ENCODE peak calls at places on chromosomes 5 and 9, in six cellular contexts. One of them, this sample, is unnamed.

GRCh38 chr5:115816226-115817042 is at the start of gene CDO1:
- DNase-seq in endothelial cell of umbilical vein: peak; percentile 53
- DNase-seq in K562: no peak
- DNase-seq in HepG2: no peak
- DNase-seq in A549: no peak
- DNase-seq in GM12878: no peak
- DNase-seq in this sample: no peak

GRCh38 chr5:57768771-57769170 is 286.2 kb upstream of the ACTBL2 start:
- DNase-seq in HepG2: no peak
- DNase-seq in GM12878: no peak
- DNase-seq in A549: no peak
- DNase-seq in endothelial cell of umbilical vein: no peak
- DNase-seq in K562: no peak
- DNase-seq in this sample: no peak

GRCh38 chr9:89370593-89370992 is 52.3 kb downstream of the SECISBP2 start:
- DNase-seq in GM12878: no peak
- DNase-seq in endothelial cell of umbilical vein: no peak
- DNase-seq in K562: no peak
- DNase-seq in A549: no peak
- DNase-seq in HepG2: no peak
- DNase-seq in this sample: no peak

GRCh38 chr9:121277518-121278275 is 9.7 kb downstream of the GSN start:
- DNase-seq in GM12878: no peak
- DNase-seq in K562: no peak
- DNase-seq in A549: no peak
- DNase-seq in HepG2: no peak
- DNase-seq in endothelial cell of umbilical vein: no peak
- DNase-seq in this sample: no peak

GRCh38 chr5:149129181-149129580 is 12.1 kb upstream of the ABLIM3 start:
- DNase-seq in K562: no peak
- DNase-seq in GM12878: no peak
- DNase-seq in A549: no peak
- DNase-seq in endothelial cell of umbilical vein: no peak
- DNase-seq in HepG2: no peak
- DNase-seq in this sample: no peak

GRCh38 chr9:78918976-78919375 is 622.1 kb downstream of the PSAT1 start:
- DNase-seq in HepG2: no peak
- DNase-seq in endothelial cell of umbilical vein: no peak
- DNase-seq in A549: no peak
- DNase-seq in GM12878: no peak
- DNase-seq in K562: no peak
- DNase-seq in this sample: no peak

GRCh38 chr5:154646841-154647759 is 108.1 kb upstream of the LARP1 start:
- DNase-seq in HepG2: peak; percentile 83
- DNase-seq in endothelial cell of umbilical vein: peak; percentile 19
- DNase-seq in K562: peak; percentile 70
- DNase-seq in A549: no peak
- DNase-seq in GM12878: no peak
- DNase-seq in this sample: no peak

GRCh38 chr9:112233769-112234168 is 58.7 kb upstream of the SUSD1 start:
- DNase-seq in endothelial cell of umbilical vein: no peak
- DNase-seq in GM12878: no peak
- DNase-seq in HepG2: peak; percentile 18
- DNase-seq in A549: peak; percentile 21
- DNase-seq in K562: no peak
- DNase-seq in this sample: peak; percentile 2

GRCh38 chr9:34577635-34578240 is 11.8 kb downstream of the CNTFR start:
- DNase-seq in GM12878: no peak
- DNase-seq in K562: peak; percentile 32
- DNase-seq in endothelial cell of umbilical vein: no peak
- DNase-seq in HepG2: no peak
- DNase-seq in A549: no peak
- DNase-seq in this sample: no peak

GRCh38 chr9:137438591-137439157 is 2.5 kb downstream of the ENTPD8 start:
- DNase-seq in endothelial cell of umbilical vein: no peak
- DNase-seq in K562: no peak
- DNase-seq in HepG2: no peak
- DNase-seq in GM12878: no peak
- DNase-seq in A549: no peak
- DNase-seq in this sample: no peak

GRCh38 chr5:172118891-172119290 is 69.1 kb downstream of the STK10 start:
- DNase-seq in HepG2: no peak
- DNase-seq in A549: no peak
- DNase-seq in endothelial cell of umbilical vein: no peak
- DNase-seq in K562: no peak
- DNase-seq in GM12878: no peak
- DNase-seq in this sample: no peak

GRCh38 chr9:97041898-97042297 is 3.0 kb upstream of the CTSV start:
- DNase-seq in K562: no peak
- DNase-seq in A549: no peak
- DNase-seq in endothelial cell of umbilical vein: no peak
- DNase-seq in HepG2: no peak
- DNase-seq in GM12878: no peak
- DNase-seq in this sample: peak; percentile 19

GRCh38 chr5:56812110-56812509 is 3.2 kb upstream of the MAP3K1 start:
- DNase-seq in K562: peak; percentile 69
- DNase-seq in GM12878: no peak
- DNase-seq in HepG2: no peak
- DNase-seq in endothelial cell of umbilical vein: no peak
- DNase-seq in A549: peak; percentile 26
- DNase-seq in this sample: peak; percentile 76

GRCh38 chr9:19998823-19999455 is 210.1 kb upstream of the SLC24A2 start:
- DNase-seq in endothelial cell of umbilical vein: no peak
- DNase-seq in A549: no peak
- DNase-seq in GM12878: peak; percentile 39
- DNase-seq in K562: no peak
- DNase-seq in HepG2: no peak
- DNase-seq in this sample: no peak

GRCh38 chr5:142529626-142530278 is 156.1 kb downstream of the FGF1 start:
- DNase-seq in HepG2: peak; percentile 59
- DNase-seq in endothelial cell of umbilical vein: peak; percentile 72
- DNase-seq in A549: peak; percentile 50
- DNase-seq in K562: no peak
- DNase-seq in GM12878: no peak
- DNase-seq in this sample: no peak

GRCh38 chr9:133584559-133585476 is 24.4 kb downstream of the FAM163B start:
- DNase-seq in endothelial cell of umbilical vein: no peak
- DNase-seq in A549: no peak
- DNase-seq in HepG2: no peak
- DNase-seq in K562: no peak
- DNase-seq in GM12878: no peak
- DNase-seq in this sample: peak; percentile 58

GRCh38 chr5:41156739-41157138 is 56.6 kb downstream of the C6 start:
- DNase-seq in GM12878: no peak
- DNase-seq in K562: no peak
- DNase-seq in endothelial cell of umbilical vein: no peak
- DNase-seq in HepG2: no peak
- DNase-seq in A549: peak; percentile 19
- DNase-seq in this sample: no peak

GRCh38 chr9:134043531-134043988 is 18.3 kb downstream of the BRD3OS start:
- DNase-seq in GM12878: no peak
- DNase-seq in endothelial cell of umbilical vein: no peak
- DNase-seq in HepG2: no peak
- DNase-seq in K562: no peak
- DNase-seq in A549: no peak
- DNase-seq in this sample: peak; percentile 53

GRCh38 chr9:84300271-84300670 is 40.3 kb downstream of the SLC28A3 start:
- DNase-seq in GM12878: no peak
- DNase-seq in endothelial cell of umbilical vein: no peak
- DNase-seq in A549: no peak
- DNase-seq in K562: no peak
- DNase-seq in HepG2: no peak
- DNase-seq in this sample: no peak

GRCh38 chr9:84297162-84297821 is 43.3 kb downstream of the SLC28A3 start:
- DNase-seq in HepG2: no peak
- DNase-seq in GM12878: no peak
- DNase-seq in K562: no peak
- DNase-seq in endothelial cell of umbilical vein: no peak
- DNase-seq in A549: no peak
- DNase-seq in this sample: no peak

GRCh38 chr9:84293001-84293798 is 47.4 kb downstream of the SLC28A3 start:
- DNase-seq in A549: no peak
- DNase-seq in HepG2: no peak
- DNase-seq in GM12878: peak; percentile 67
- DNase-seq in K562: no peak
- DNase-seq in endothelial cell of umbilical vein: no peak
- DNase-seq in this sample: peak; percentile 64

GRCh38 chr9:84294551-84294950 is 46.0 kb downstream of the SLC28A3 start:
- DNase-seq in K562: peak; percentile 7
- DNase-seq in GM12878: no peak
- DNase-seq in endothelial cell of umbilical vein: no peak
- DNase-seq in A549: peak; percentile 5
- DNase-seq in HepG2: no peak
- DNase-seq in this sample: no peak

DNA sequence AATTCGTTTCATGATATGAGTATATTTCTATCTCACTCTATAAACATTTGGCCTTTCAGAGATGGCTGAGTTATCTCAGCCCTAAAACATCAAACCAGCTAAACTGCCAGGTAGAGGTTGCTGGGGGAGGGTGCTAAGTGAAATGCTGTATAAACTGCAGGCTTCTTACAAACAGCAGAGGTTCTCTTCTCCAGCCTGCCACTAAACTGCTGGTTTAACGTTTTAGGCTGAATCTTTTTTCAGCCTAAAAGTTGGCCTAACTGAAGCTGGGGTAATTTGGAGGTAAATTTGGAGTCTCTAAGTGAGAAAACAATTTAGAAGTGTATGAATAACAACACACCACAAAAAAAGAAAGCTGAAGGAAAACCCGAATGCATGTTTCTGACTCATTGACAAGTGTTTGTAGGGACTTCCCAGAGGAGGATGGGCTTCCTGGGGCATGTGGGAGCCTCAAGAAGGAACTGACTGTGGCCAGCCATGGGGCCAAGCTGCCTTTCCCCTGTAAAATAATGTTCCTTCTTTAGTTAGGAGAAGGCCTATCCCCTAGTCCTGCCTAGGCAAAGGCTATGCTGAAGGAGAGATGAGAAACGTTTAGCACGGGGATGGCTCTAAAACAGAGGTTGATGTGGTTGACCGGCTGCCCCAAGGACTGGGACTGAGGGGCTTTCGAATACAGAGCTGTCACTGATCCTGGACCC is 44.3 kb downstream of the SLC28A3 start:
- DNase-seq in GM12878: peak; percentile 66
- DNase-seq in endothelial cell of umbilical vein: no peak
- DNase-seq in HepG2: no peak
- DNase-seq in A549: peak; percentile 15
- DNase-seq in K562: no peak
- DNase-seq in this sample: peak; percentile 46
- TF ChIP-seq MAX in GM12878: no peak
- TF ChIP-seq MAX in endothelial cell of umbilical vein: no peak
- TF ChIP-seq MAX in HepG2: no peak
- TF ChIP-seq MAX in A549: peak; percentile 13
- TF ChIP-seq MAX in K562: no peak
- TF ChIP-seq MAX in this sample: no peak

DNA sequence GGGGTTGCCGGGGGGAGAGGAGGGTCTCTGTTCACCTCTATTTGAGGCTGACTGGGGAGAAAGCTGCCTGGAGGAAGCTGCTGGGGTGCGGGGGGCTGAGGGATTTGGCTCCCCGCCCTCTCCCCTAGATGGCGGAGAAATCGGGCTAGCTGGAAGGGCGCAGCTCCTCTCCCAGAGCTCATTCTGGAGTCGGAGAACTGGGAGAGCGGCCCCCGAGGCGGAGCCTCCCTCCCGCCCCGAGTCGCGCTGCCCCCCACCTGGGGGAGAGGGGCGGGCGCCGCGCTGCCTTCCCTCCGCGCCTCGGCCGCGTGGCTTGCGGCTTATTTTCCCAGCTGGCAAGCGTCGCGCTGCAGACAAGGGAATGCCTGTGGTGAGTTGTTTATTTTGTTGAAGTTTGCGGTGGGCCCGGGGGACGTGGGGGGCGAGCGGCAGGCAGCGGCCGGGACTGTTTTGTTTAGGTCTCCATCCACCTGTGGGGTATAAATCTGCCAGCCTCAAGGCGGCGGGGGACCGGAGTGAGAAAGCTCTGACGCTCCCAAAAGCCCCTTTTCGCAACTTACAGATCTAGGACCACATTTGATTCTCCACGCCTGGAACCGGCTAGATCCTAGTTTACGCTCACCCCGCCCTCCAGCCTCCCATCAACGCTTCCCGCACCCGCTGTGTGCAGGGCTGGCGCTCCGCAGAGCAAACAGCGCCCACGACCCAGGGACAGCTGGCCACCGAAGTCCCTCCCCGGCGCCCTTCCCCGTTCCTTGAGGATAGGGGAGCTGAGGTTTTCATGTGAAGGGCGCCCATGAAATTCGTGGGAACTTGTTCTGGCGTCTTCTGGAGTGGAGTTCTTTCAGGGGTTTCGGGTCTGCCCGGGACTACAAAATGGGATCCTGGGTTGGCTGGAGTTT is 4.0 kb upstream of the RGMB start:
- DNase-seq in K562: no peak
- DNase-seq in GM12878: no peak
- DNase-seq in HepG2: no peak
- DNase-seq in A549: peak; percentile 16
- DNase-seq in endothelial cell of umbilical vein: peak; percentile 59
- DNase-seq in this sample: peak; percentile 4
- TF ChIP-seq MYC in K562: no peak
- TF ChIP-seq MYC in GM12878: no peak
- TF ChIP-seq MYC in HepG2: peak; percentile 37
- TF ChIP-seq MYC in A549: no peak
- TF ChIP-seq MYC in endothelial cell of umbilical vein: no peak
- TF ChIP-seq MYC in this sample: no peak

GRCh38 chr5:78930742-78931141 is 54.4 kb downstream of the ARSB start:
- DNase-seq in endothelial cell of umbilical vein: no peak
- DNase-seq in A549: no peak
- DNase-seq in HepG2: no peak
- DNase-seq in K562: no peak
- DNase-seq in GM12878: no peak
- DNase-seq in this sample: no peak
- TF ChIP-seq MAX in endothelial cell of umbilical vein: no peak
- TF ChIP-seq MAX in A549: no peak
- TF ChIP-seq MAX in HepG2: no peak
- TF ChIP-seq MAX in K562: no peak
- TF ChIP-seq MAX in GM12878: no peak
- TF ChIP-seq MAX in this sample: no peak

GRCh38 chr9:114155967-114156294 is 594 bp downstream of the COL27A1 start:
- DNase-seq in HepG2: no peak
- DNase-seq in A549: no peak
- DNase-seq in GM12878: no peak
- DNase-seq in K562: no peak
- DNase-seq in endothelial cell of umbilical vein: no peak
- DNase-seq in this sample: peak; percentile 44
- TF ChIP-seq MYC in HepG2: no peak
- TF ChIP-seq MYC in A549: no peak
- TF ChIP-seq MYC in GM12878: no peak
- TF ChIP-seq MYC in K562: no peak
- TF ChIP-seq MYC in endothelial cell of umbilical vein: no peak
- TF ChIP-seq MYC in this sample: peak; percentile 31

This sample was measured in NB4.